ENCODE peak calls at places on chromosomes 5 and 9, in five cellular contexts. M, H, X, S and Y are unnamed samples.
A peak's percentile ranks its signal among the peaks of the same experiment; 100 is the strongest.

GRCh38 chr9:20253635-20254034 is 368.7 kb downstream of the MLLT3 start:
- DNase-seq in M (no peak), H (no peak), X (no peak), S (no peak), Y (peak; percentile 35)

GRCh38 chr9:21559402-21560280 is 77.5 kb upstream of the IFNE start:
- DNase-seq in M (peak; percentile 69), H (no peak), X (peak; percentile 40), S (no peak), Y (peak; percentile 61)

GRCh38 chr5:1651250-1651649 is 127.5 kb upstream of the LPCAT1 start:
- DNase-seq in M (no peak), H (no peak), X (no peak), S (no peak), Y (no peak)

GRCh38 chr5:119896851-119897536 is 267.6 kb downstream of the FAM170A start:
- DNase-seq in M (no peak), H (no peak), X (no peak), S (no peak), Y (no peak)

GRCh38 chr5:137220523-137220927 is 278.6 kb downstream of the SPOCK1 start:
- DNase-seq in M (no peak), H (peak; percentile 55), X (no peak), S (peak; percentile 59), Y (peak; percentile 52)

GRCh38 chr5:17395106-17395505 is 102.9 kb upstream of the TAF11L2 start:
- DNase-seq in M (no peak), H (no peak), X (no peak), S (no peak), Y (no peak)

GRCh38 chr5:151632524-151632923 is 41.4 kb upstream of the FAT2 start:
- DNase-seq in M (no peak), H (no peak), X (no peak), S (no peak), Y (no peak)

GRCh38 chr5:159345336-159345735 is 15.0 kb upstream of the IL12B start:
- DNase-seq in M (no peak), H (no peak), X (no peak), S (no peak), Y (no peak)

GRCh38 chr5:148794729-148795590 is 31.5 kb upstream of the ADRB2 start:
- DNase-seq in M (no peak), H (peak; percentile 41), X (no peak), S (peak; percentile 57), Y (no peak)

GRCh38 chr5:76958976-76959767 is 6.3 kb downstream of the CRHBP start:
- DNase-seq in M (no peak), H (peak; percentile 63), X (no peak), S (peak; percentile 71), Y (peak; percentile 65)

GRCh38 chr9:112032733-112033132 is 136.1 kb downstream of the UGCG start:
- DNase-seq in M (no peak), H (no peak), X (no peak), S (no peak), Y (peak; percentile 63)

GRCh38 chr9:85508616-85509015 is 233.1 kb downstream of the AGTPBP1 start:
- DNase-seq in M (no peak), H (no peak), X (no peak), S (no peak), Y (no peak)

GRCh38 chr9:136823136-136824046 is 15.6 kb downstream of the RABL6 start:
- DNase-seq in M (no peak), H (no peak), X (no peak), S (no peak), Y (no peak)

GRCh38 chr9:108671156-108671555 is 184.6 kb downstream of the ACTL7B start:
- DNase-seq in M (no peak), H (peak; percentile 14), X (no peak), S (peak; percentile 16), Y (peak; percentile 54)